ENCODE peak calls at places on chromosomes 13 and 19, in four cellular contexts. P is upper lobe of right lung, F is A549, L is psoas muscle. V is an unnamed sample. For H3K9me3, the result is how much of the 10 kb centered on the place peaks cover.

GRCh38 chr13:23992722-23993438 is 95.6 kb upstream of the C1QTNF9B start:
- DNase-seq in P (no peak), F (no peak), L (no peak), V (no peak)

GRCh38 chr19:4077800-4078683 is 11.3 kb upstream of the ZBTB7A start:
- DNase-seq in P (peak), F (no peak), L (peak), V (no peak)

GRCh38 chr13:45333973-45334922 is 6.7 kb downstream of the TPT1 start:
- DNase-seq in P (no peak), F (no peak), L (no peak), V (no peak)

GRCh38 chr13:80338781-80339577 is 1.9 kb downstream of the SPRY2 start:
- DNase-seq in P (peak), F (peak), L (peak), V (no peak)

GRCh38 chr19:4969772-4970531 is 1.0 kb downstream of the KDM4B start:
- DNase-seq in P (no peak), F (no peak), L (no peak), V (no peak)

GRCh38 chr13:41224113-41225110 is 30.0 kb upstream of the KBTBD7 start:
- DNase-seq in P (no peak), F (no peak), L (no peak), V (no peak)

GRCh38 chr19:7516281-7516862 is 469 bp downstream of the ZNF358 start:
- DNase-seq in P (no peak), F (no peak), L (no peak), V (no peak)

GRCh38 chr13:49810825-49811526 is 18.5 kb upstream of the KPNA3 start:
- DNase-seq in P (no peak), F (peak), L (peak), V (peak)

GRCh38 chr19:49333426-49334288 is 1.5 kb upstream of the CD37 start:
- DNase-seq in P (peak), F (no peak), L (no peak), V (no peak)

GRCh38 chr13:114339779-114340534 is 25.7 kb downstream of the CHAMP1 start:
- DNase-seq in P (no peak), F (peak), L (no peak), V (no peak)

GRCh38 chr19:47124937-47125668 is 5.5 kb upstream of the SAE1 start:
- DNase-seq in P (no peak), F (peak), L (no peak), V (no peak)

GRCh38 chr19:4064551-4065260 is 2.0 kb downstream of the ZBTB7A start:
- DNase-seq in P (peak), F (no peak), L (peak), V (no peak)

GRCh38 chr19:33134571-33135041 is 2.7 kb downstream of the WDR88 start:
- DNase-seq in P (no peak), F (no peak), L (no peak), V (no peak)

GRCh38 chr13:112208656-112209055 is 141.7 kb downstream of the SOX1 start:
- DNase-seq in P (no peak), F (no peak), L (no peak), V (no peak)

GRCh38 chr13:36965767-36966166 is 33.4 kb downstream of the ALG5 start:
- DNase-seq in P (no peak), F (no peak), L (no peak), V (peak)

GRCh38 chr13:63629591-63629990 is 2213.9 kb upstream of the PCDH20 start:
- DNase-seq in P (no peak), F (no peak), L (no peak), V (no peak)

GRCh38 chr13:26468203-26468602 is 89.3 kb upstream of the WASF3 start:
- DNase-seq in P (no peak), F (no peak), L (no peak), V (peak)

GRCh38 chr19:28045621-28046020 is 1167.3 kb downstream of the UQCRFS1 start:
- DNase-seq in P (no peak), F (no peak), L (no peak), V (no peak)

GRCh38 chr13:37561031-37561430 is 37.5 kb downstream of the POSTN start:
- DNase-seq in P (no peak), F (no peak), L (no peak), V (peak)

GRCh38 chr13:109199280-109199679 is 569.9 kb downstream of the MYO16 start:
- DNase-seq in P (no peak), F (no peak), L (no peak), V (no peak)

GRCh38 chr13:51928231-51928630 is 66.5 kb downstream of the CCDC70 start:
- DNase-seq in P (no peak), F (no peak), L (no peak), V (peak)

GRCh38 chr19:3712663-3713531 is 4.7 kb downstream of the TJP3 start:
- DNase-seq in P (peak), F (peak), L (no peak), V (no peak)

GRCh38 chr19:19782783-19783182 is 38.8 kb downstream of the ZNF506 start:
- DNase-seq in P (no peak), F (no peak), L (no peak), V (no peak)

DNA sequence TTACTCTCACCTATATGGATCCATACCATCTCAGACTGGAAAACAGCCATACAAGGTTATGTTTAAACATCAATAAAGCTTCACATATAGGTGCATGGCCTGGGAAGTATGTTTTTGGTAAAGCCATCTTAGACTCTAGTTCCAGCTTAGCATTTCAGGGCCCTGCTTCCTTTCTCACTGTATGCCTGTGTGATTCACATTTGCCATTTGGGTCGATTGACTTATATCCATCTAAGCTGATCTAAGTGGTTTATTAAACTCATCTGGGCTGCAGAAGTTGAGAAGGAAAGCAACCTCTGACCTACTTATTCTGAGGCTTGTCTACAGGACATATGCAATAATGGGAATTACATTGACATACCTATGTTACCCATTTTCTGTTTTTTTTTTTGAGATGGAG is 33.5 kb downstream of the ZNF506 start:
- DNase-seq in P (no peak), F (no peak), L (no peak), V (no peak)
- H3K9me3 ChIP-seq in P (under half), F (under half), L (under half), V (under half)

GRCh38 chr19:9150650-9151049 is 10.5 kb downstream of the ZNF317 start:
- DNase-seq in P (no peak), F (no peak), L (no peak), V (no peak)
- H3K9me3 ChIP-seq in P (under half), F (half or more), L (under half), V (under half)

GRCh38 chr19:53357821-53358581 is 7.5 kb upstream of the ZNF525 start:
- DNase-seq in P (no peak), F (no peak), L (no peak), V (no peak)
- H3K9me3 ChIP-seq in P (under half), F (half or more), L (under half), V (under half)

GRCh38 chr13:102881819-102882686 is 36.2 kb downstream of the ERCC5 start:
- DNase-seq in P (no peak), F (no peak), L (no peak), V (no peak)

GRCh38 chr13:102878491-102878890 is 32.7 kb downstream of the ERCC5 start:
- DNase-seq in P (no peak), F (no peak), L (no peak), V (no peak)

GRCh38 chr13:102877285-102877684 is 31.5 kb downstream of the ERCC5 start:
- DNase-seq in P (no peak), F (no peak), L (no peak), V (no peak)

DNA sequence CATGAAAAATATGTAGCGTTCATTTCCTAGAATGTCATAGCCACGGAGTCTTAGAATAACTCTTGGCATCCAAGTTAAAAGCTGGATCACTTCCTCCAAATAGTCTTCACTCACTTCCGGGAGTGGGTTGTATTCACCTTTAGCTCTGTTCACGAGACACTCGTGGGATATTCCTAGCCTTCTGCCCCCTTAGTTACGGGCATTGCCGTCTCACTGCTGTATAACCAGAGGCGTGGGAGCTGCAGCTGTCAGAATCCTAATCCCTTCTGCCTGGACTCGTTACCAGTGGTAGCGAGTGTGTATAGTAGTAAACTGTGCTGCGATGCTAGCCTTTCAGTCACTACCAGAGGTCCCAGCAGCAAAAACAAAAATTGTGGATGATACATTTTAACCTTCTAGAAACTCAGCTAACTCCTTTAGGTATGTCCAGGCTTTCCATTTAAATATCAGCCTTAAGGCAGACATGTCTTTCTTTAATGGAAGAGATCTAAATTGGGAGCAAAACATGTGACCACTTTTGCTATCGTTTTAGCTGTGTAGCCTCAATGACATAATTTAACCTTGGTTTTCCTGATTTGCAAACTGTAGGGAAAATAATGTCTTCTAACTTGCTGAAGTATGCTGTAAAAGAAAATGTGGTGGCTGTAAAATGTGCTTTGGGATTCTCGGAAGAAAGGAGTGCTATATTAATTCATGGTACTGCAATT is 34.1 kb downstream of the ERCC5 start:
- DNase-seq in P (no peak), F (no peak), L (no peak), V (no peak)
- H3K9me3 ChIP-seq in P (under half), F (under half), L (under half), V (under half)

GRCh38 chr19:11792942-11793341 is 5.4 kb upstream of the ZNF491 start:
- DNase-seq in P (no peak), F (no peak), L (no peak), V (no peak)

GRCh38 chr19:11784356-11784755 is 14.0 kb upstream of the ZNF491 start:
- DNase-seq in P (no peak), F (no peak), L (no peak), V (no peak)

GRCh38 chr19:11783767-11784166 is 14.6 kb upstream of the ZNF491 start:
- DNase-seq in P (no peak), F (no peak), L (no peak), V (no peak)

DNA sequence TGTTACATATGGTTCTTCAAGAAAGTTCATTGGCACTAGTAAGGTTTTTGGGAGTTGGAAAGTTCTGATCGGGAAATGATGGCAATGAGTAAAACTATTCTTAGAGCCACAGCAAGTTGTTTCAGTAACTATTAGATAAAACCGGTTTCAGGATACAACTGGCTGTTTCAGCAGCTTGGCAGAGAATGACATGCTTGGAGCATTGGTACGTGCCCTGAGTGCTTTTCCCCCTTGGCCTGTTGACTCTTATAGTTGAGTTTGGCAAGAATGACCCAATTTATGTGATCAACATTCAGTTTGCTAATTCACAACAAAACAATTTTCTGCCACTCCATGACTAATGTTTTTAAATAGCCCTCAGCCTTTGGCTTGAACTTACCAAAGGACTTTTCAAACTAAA is 10.8 kb upstream of the ZNF491 start:
- DNase-seq in P (no peak), F (no peak), L (no peak), V (no peak)
- H3K9me3 ChIP-seq in P (under half), F (under half), L (half or more), V (under half)

GRCh38 chr13:97372929-97373328 is 61.0 kb upstream of the RAP2A start:
- DNase-seq in P (no peak), F (no peak), L (no peak), V (no peak)
- H3K9me3 ChIP-seq in P (under half), F (under half), L (under half), V (under half)

GRCh38 chr13:103229674-103230073 is 163.5 kb upstream of the SLC10A2 start:
- DNase-seq in P (no peak), F (no peak), L (no peak), V (no peak)
- H3K9me3 ChIP-seq in P (under half), F (under half), L (under half), V (under half)

DNA sequence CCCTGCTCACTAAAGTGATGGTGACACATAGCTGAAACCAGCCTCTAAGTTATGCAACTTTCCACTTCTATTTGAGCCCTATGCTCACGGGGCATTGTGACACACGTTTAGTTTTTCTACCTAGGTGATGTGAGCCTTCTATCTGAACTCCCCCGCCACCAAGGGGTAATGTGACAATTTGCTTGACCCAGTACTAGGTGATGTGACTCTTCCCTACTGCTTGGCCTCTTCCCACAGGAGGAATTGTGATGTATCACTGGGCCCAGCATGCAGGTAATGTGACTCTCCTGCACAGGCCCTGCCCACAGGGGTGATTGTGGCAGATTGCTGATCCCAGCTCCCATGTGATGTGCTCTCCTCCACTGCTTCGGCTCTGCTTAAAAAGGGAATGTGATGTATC is 42.7 kb upstream of the ZNF43 start:
- DNase-seq in P (no peak), F (no peak), L (no peak), V (peak)
- H3K9me3 ChIP-seq in P (under half), F (under half), L (under half), V (under half)

GRCh38 chr19:37226248-37226647 is 8.2 kb downstream of the ZNF383 start:
- DNase-seq in P (no peak), F (peak), L (no peak), V (no peak)

DNA sequence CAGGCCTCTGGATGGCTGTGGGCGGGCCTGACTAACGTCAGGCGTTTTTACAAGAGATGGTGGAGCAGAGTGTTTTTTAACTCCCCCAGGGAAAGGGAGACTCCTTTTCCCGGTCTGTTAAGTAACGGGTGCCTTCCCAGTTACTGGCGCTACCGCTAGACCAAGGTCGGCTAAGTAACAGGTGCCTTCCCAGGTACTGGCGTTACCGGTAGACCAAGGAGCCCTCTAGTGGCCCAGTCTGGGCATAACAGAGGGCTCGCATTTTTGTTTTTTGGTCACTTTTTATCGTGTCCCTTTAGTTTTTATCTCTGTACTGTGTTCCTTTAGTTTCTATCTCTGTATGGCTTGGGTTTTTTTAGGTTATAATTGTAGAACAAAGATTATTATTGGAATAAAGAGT is 10.0 kb downstream of the ZNF383 start:
- DNase-seq in P (no peak), F (peak), L (no peak), V (peak)
- H3K9me3 ChIP-seq in P (under half), F (half or more), L (under half), V (under half)